ENCODE peak calls at places on chromosomes 2 and 18, in six cellular contexts. O is GM04503; J is activated naive CD4-positive, alpha-beta T cell; C is sciatic nerve; A is foreskin fibroblast; E is RKO. N is an unnamed sample.

GRCh38 chr2:127218843-127219715 is 1.0 kb downstream of the CYP27C1 start:
- DNase-seq in O (no peak), J (no peak), C (no peak), A (no peak), E (no peak), N (peak; percentile 65)

GRCh38 chr2:199405241-199405640 is 52.5 kb downstream of the SATB2 start:
- DNase-seq in O (no peak), J (no peak), C (no peak), A (no peak), E (peak; percentile 34), N (no peak)

GRCh38 chr18:55841314-55841713 is 253.3 kb upstream of the TCF4 start:
- DNase-seq in O (peak; percentile 51), J (no peak), C (no peak), A (peak; percentile 19), E (no peak), N (no peak)

GRCh38 chr2:28000287-28000686 is 109.8 kb downstream of the BABAM2 start:
- DNase-seq in O (no peak), J (no peak), C (no peak), A (no peak), E (no peak), N (no peak)

GRCh38 chr2:143128681-143129580 is at the start of gene ARHGAP15:
- DNase-seq in O (no peak), J (peak; percentile 43), C (no peak), A (no peak), E (no peak), N (no peak)

GRCh38 chr2:69200107-69200520 is 186.9 kb downstream of the GFPT1 start:
- DNase-seq in O (peak; percentile 86), J (no peak), C (no peak), A (peak; percentile 97), E (no peak), N (peak; percentile 53)

GRCh38 chr2:166364476-166365161 is 11.1 kb downstream of the SCN9A start:
- DNase-seq in O (no peak), J (no peak), C (no peak), A (no peak), E (no peak), N (no peak)

GRCh38 chr2:196435189-196435588 is 204.3 kb upstream of the CCDC150 start:
- DNase-seq in O (no peak), J (no peak), C (no peak), A (no peak), E (no peak), N (peak; percentile 24)

GRCh38 chr2:105455488-105455991 is 56.7 kb upstream of the FHL2 start:
- DNase-seq in O (peak; percentile 100), J (no peak), C (peak; percentile 82), A (peak; percentile 90), E (peak; percentile 68), N (peak; percentile 93)

GRCh38 chr2:165801176-165801575 is 7.1 kb upstream of the GALNT3 start:
- DNase-seq in O (no peak), J (no peak), C (no peak), A (no peak), E (no peak), N (no peak)

GRCh38 chr18:34023471-34023870 is 201.2 kb downstream of the NOL4 start:
- DNase-seq in O (no peak), J (no peak), C (no peak), A (no peak), E (peak; percentile 3), N (no peak)

GRCh38 chr2:60818272-60818671 is 62.2 kb downstream of the PAPOLG start:
- DNase-seq in O (no peak), J (no peak), C (no peak), A (no peak), E (no peak), N (no peak)

GRCh38 chr2:144343135-144343534 is 176.8 kb downstream of the ZEB2 start:
- DNase-seq in O (no peak), J (no peak), C (no peak), A (no peak), E (no peak), N (no peak)

GRCh38 chr2:210428415-210429179 is 48.0 kb downstream of the LANCL1 start:
- DNase-seq in O (no peak), J (no peak), C (no peak), A (no peak), E (no peak), N (no peak)

GRCh38 chr2:99555410-99555809 is 65.6 kb upstream of the REV1 start:
- DNase-seq in O (no peak), J (no peak), C (no peak), A (no peak), E (no peak), N (no peak)

GRCh38 chr2:219644801-219645480 is 17.5 kb downstream of the SLC4A3 start:
- DNase-seq in O (no peak), J (no peak), C (no peak), A (no peak), E (no peak), N (no peak)

GRCh38 chr2:40103590-40103989 is 324.5 kb upstream of the THUMPD2 start:
- DNase-seq in O (peak; percentile 64), J (no peak), C (no peak), A (peak; percentile 69), E (no peak), N (peak; percentile 26)

GRCh38 chr2:61763605-61764034 is 90.2 kb downstream of the FAM161A start:
- DNase-seq in O (peak; percentile 44), J (no peak), C (peak; percentile 87), A (peak; percentile 80), E (peak; percentile 92), N (peak; percentile 82)

GRCh38 chr2:10009811-10010781 is 33.3 kb upstream of the KLF11 start:
- DNase-seq in O (peak; percentile 50), J (no peak), C (peak; percentile 77), A (peak; percentile 48), E (no peak), N (peak; percentile 76)

GRCh38 chr2:20333738-20334137 is 16.9 kb downstream of the PUM2 start:
- DNase-seq in O (no peak), J (no peak), C (no peak), A (no peak), E (no peak), N (no peak)

GRCh38 chr2:70984576-70985282 is 6.3 kb downstream of the ANKRD53 start:
- DNase-seq in O (no peak), J (peak; percentile 67), C (peak; percentile 72), A (peak; percentile 56), E (no peak), N (peak; percentile 82)

GRCh38 chr2:97673915-97674283 is 4.4 kb downstream of the C2orf92 start:
- DNase-seq in O (no peak), J (no peak), C (no peak), A (no peak), E (no peak), N (no peak)

GRCh38 chr18:11747731-11748130 is 58.7 kb downstream of the GNAL start:
- DNase-seq in O (no peak), J (no peak), C (no peak), A (no peak), E (no peak), N (no peak)

GRCh38 chr2:202494856-202495604 is 118.9 kb downstream of the BMPR2 start:
- DNase-seq in O (no peak), J (no peak), C (no peak), A (no peak), E (no peak), N (no peak)

GRCh38 chr18:44051088-44051487 is 629.6 kb upstream of the SETBP1 start:
- DNase-seq in O (no peak), J (no peak), C (no peak), A (no peak), E (no peak), N (no peak)

GRCh38 chr2:28576714-28577113 is 80.9 kb downstream of the PLB1 start:
- DNase-seq in O (no peak), J (no peak), C (no peak), A (no peak), E (no peak), N (no peak)

GRCh38 chr18:44601447-44601846 is 79.2 kb upstream of the SETBP1 start:
- DNase-seq in O (peak; percentile 75), J (no peak), C (no peak), A (peak; percentile 91), E (peak; percentile 0), N (peak; percentile 25)

GRCh38 chr18:22606563-22607283 is 189.0 kb upstream of the CTAGE1 start:
- DNase-seq in O (no peak), J (no peak), C (no peak), A (no peak), E (no peak), N (no peak)

GRCh38 chr2:205323929-205324328 is 358.4 kb upstream of the NRP2 start:
- DNase-seq in O (no peak), J (no peak), C (no peak), A (peak; percentile 3), E (no peak), N (no peak)

N was measured in AG20443.